ENCODE peak calls at places on chromosomes 4 and X, in six cellular contexts. One of them, this sample, is unnamed.

GRCh38 chr4:165580379-165580905 is 201.6 kb downstream of the CPE start:
- DNase-seq in HCT116: peak
- DNase-seq in PC-3: peak
- DNase-seq in psoas muscle: no peak
- DNase-seq in BE2C: no peak
- DNase-seq in endothelial cell: no peak
- DNase-seq in this sample: no peak

GRCh38 chr4:25552580-25553271 is 102.9 kb upstream of the SLC34A2 start:
- DNase-seq in HCT116: no peak
- DNase-seq in PC-3: peak
- DNase-seq in psoas muscle: no peak
- DNase-seq in BE2C: no peak
- DNase-seq in endothelial cell: no peak
- DNase-seq in this sample: no peak

GRCh38 chrX:142156567-142156966 is 48.5 kb downstream of the MAGEC2 start:
- DNase-seq in HCT116: no peak
- DNase-seq in PC-3: no peak
- DNase-seq in psoas muscle: no peak
- DNase-seq in BE2C: no peak
- DNase-seq in endothelial cell: no peak
- DNase-seq in this sample: peak

GRCh38 chr4:56531823-56532222 is 26.2 kb downstream of the ARL9 start:
- DNase-seq in HCT116: no peak
- DNase-seq in PC-3: no peak
- DNase-seq in psoas muscle: no peak
- DNase-seq in BE2C: no peak
- DNase-seq in endothelial cell: no peak
- DNase-seq in this sample: no peak

GRCh38 chr4:90580271-90580825 is 453.2 kb downstream of the CCSER1 start:
- DNase-seq in HCT116: no peak
- DNase-seq in PC-3: no peak
- DNase-seq in psoas muscle: no peak
- DNase-seq in BE2C: peak
- DNase-seq in endothelial cell: no peak
- DNase-seq in this sample: no peak

GRCh38 chr4:22670953-22671352 is 21.8 kb upstream of the GBA3 start:
- DNase-seq in HCT116: no peak
- DNase-seq in PC-3: no peak
- DNase-seq in psoas muscle: no peak
- DNase-seq in BE2C: no peak
- DNase-seq in endothelial cell: no peak
- DNase-seq in this sample: no peak

GRCh38 chr4:168710353-168710946 is 213.6 kb downstream of the PALLD start:
- DNase-seq in HCT116: peak
- DNase-seq in PC-3: peak
- DNase-seq in psoas muscle: no peak
- DNase-seq in BE2C: peak
- DNase-seq in endothelial cell: no peak
- DNase-seq in this sample: no peak

GRCh38 chr4:82988323-82988832 is 22.2 kb downstream of the LIN54 start:
- DNase-seq in HCT116: no peak
- DNase-seq in PC-3: peak
- DNase-seq in psoas muscle: no peak
- DNase-seq in BE2C: no peak
- DNase-seq in endothelial cell: no peak
- DNase-seq in this sample: no peak

GRCh38 chrX:71128166-71128833 is 9.9 kb downstream of the MED12 start:
- DNase-seq in HCT116: no peak
- DNase-seq in PC-3: no peak
- DNase-seq in psoas muscle: no peak
- DNase-seq in BE2C: no peak
- DNase-seq in endothelial cell: no peak
- DNase-seq in this sample: no peak

GRCh38 chrX:12971282-12972003 is 3.5 kb upstream of the TMSB4X start:
- DNase-seq in HCT116: no peak
- DNase-seq in PC-3: no peak
- DNase-seq in psoas muscle: no peak
- DNase-seq in BE2C: no peak
- DNase-seq in endothelial cell: no peak
- DNase-seq in this sample: no peak

DNA sequence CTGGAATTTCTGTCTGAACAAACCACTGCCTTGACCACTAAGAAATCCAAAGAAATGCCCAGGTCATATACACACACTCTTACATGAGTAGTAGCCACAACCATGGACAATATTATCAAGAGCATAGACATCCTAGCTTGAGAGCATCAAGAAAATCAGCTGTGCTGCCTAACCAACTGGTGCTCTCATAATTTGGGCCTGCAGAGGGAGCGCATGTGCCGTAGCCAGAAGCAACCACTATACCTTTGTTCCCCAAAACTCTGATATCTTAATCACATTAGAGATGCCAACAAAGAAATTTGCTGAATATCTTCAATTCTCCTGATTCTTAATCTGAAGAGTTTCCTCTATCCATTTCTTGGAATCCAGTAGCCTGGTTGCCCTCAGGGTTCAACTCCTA is 163.6 kb downstream of the ZNF674 start:
- DNase-seq in HCT116: peak
- DNase-seq in PC-3: peak
- DNase-seq in psoas muscle: no peak
- DNase-seq in BE2C: peak
- DNase-seq in endothelial cell: peak
- DNase-seq in this sample: peak
- TF ChIP-seq CTCF in HCT116: peak
- TF ChIP-seq CTCF in PC-3: peak
- TF ChIP-seq CTCF in psoas muscle: no peak
- TF ChIP-seq CTCF in BE2C: peak
- TF ChIP-seq CTCF in endothelial cell: no peak
- TF ChIP-seq CTCF in this sample: peak

DNA sequence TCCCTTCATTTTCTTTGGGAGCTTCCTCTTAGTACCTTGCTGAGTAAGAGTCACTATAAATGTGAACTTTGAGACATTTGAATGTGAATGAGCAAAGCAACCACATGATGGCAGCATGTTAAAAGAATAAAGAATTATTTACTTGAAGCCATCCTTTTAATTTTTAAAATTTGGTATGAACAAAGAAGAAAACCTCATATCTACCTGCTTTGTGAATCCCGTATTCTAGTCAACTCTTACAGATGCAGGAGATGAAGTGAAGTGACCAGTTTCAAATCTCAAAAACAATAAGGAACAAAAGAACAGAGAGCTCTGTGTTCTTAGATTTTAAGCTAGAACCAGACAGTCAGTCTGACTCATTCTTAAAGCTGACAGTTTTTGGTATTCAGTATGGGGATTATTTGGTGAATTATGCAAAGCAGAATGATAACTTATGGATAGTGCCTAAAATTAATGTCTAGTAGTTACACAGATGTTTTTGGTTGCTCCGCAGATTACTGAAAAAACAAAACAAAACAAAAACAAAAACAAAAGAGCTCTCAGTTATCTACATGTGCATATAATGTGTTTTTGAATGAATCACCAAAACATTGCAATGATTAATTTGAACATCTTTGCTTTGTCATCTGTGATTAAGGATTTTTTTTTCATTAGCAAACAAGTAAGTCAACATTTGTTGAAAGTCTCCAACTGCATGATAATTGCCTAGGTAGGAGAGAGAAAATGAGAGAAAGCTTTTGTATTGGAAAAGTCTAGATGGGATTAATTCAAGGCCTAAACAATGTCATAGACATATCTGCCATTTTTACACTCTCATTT is 48.2 kb upstream of the H2AZ1 start:
- DNase-seq in HCT116: peak
- DNase-seq in PC-3: peak
- DNase-seq in psoas muscle: no peak
- DNase-seq in BE2C: no peak
- DNase-seq in endothelial cell: no peak
- DNase-seq in this sample: no peak
- TF ChIP-seq CTCF in HCT116: peak
- TF ChIP-seq CTCF in PC-3: peak
- TF ChIP-seq CTCF in psoas muscle: peak
- TF ChIP-seq CTCF in BE2C: peak
- TF ChIP-seq CTCF in endothelial cell: no peak
- TF ChIP-seq CTCF in this sample: peak

DNA sequence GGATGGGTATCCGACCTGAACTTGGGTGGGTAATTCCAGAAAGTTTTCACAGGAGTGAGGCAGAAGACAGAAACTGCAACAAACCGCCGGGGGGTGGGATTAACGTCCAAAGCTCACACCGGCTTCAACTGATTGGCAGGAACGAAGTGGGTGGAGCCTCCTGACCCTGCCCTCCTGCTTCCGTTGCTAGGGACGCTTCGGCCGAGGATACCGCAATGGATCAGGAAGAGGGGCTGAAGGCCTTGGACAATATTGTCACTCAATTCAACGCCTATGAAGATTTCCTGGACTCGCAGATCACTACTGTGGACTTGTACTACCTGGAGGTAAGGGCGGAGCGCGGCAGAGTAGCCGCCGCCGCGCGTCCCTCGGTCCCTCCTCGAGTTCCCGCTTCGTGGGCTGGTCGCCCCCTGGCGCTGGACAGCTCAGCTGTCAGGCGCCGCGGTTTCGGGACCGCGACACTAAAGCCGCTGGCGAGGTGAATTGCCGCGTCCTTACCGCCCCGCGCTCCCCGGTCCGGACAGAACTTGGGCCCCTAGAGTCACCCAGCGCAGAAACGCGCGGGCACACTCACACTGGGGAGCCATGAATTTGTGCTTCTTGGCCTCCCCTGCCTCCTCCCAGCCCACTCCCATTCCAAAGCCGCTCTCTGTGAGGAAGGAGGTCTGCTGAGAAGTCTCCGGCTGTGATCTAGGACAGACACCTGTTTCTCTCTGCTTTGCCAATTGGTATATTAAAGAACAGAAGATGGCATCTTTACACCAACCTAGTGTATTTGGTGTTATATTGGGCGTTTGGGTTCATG is at the start of gene CFAP299:
- DNase-seq in HCT116: peak
- DNase-seq in PC-3: no peak
- DNase-seq in psoas muscle: peak
- DNase-seq in BE2C: peak
- DNase-seq in endothelial cell: peak
- DNase-seq in this sample: peak
- TF ChIP-seq CTCF in HCT116: peak
- TF ChIP-seq CTCF in PC-3: no peak
- TF ChIP-seq CTCF in psoas muscle: peak
- TF ChIP-seq CTCF in BE2C: peak
- TF ChIP-seq CTCF in endothelial cell: peak
- TF ChIP-seq CTCF in this sample: peak

DNA sequence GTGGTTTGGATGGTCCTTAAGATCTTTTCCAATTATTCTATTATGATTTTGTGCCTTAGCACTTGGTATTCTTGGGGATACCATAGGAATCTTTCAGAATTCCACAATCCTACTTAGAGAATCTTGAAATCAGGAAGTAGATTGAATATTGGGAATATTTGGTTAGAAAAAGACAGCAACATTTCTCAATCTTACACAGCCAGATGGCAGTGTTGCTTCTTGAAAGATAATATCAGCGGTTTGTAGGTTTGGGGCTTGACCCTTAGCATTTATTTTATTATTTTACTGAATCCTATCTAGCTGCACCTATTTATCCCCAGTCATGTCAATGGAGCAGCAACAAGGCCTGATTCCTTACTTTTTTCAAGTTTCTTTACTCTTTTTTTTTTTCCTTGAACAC is 28.6 kb downstream of the MAGEB1 start:
- DNase-seq in HCT116: peak
- DNase-seq in PC-3: peak
- DNase-seq in psoas muscle: no peak
- DNase-seq in BE2C: no peak
- DNase-seq in endothelial cell: no peak
- DNase-seq in this sample: no peak
- TF ChIP-seq CTCF in HCT116: no peak
- TF ChIP-seq CTCF in PC-3: peak
- TF ChIP-seq CTCF in psoas muscle: peak
- TF ChIP-seq CTCF in BE2C: no peak
- TF ChIP-seq CTCF in endothelial cell: no peak
- TF ChIP-seq CTCF in this sample: no peak

GRCh38 chr4:16505726-16506125 is 279.5 kb upstream of the TAPT1 start:
- DNase-seq in HCT116: no peak
- DNase-seq in PC-3: peak
- DNase-seq in psoas muscle: no peak
- DNase-seq in BE2C: peak
- DNase-seq in endothelial cell: peak
- DNase-seq in this sample: peak
- TF ChIP-seq CTCF in HCT116: peak
- TF ChIP-seq CTCF in PC-3: peak
- TF ChIP-seq CTCF in psoas muscle: no peak
- TF ChIP-seq CTCF in BE2C: peak
- TF ChIP-seq CTCF in endothelial cell: no peak
- TF ChIP-seq CTCF in this sample: peak

GRCh38 chr4:94430416-94430815 is 21.3 kb upstream of the PDLIM5 start:
- DNase-seq in HCT116: no peak
- DNase-seq in PC-3: no peak
- DNase-seq in psoas muscle: no peak
- DNase-seq in BE2C: no peak
- DNase-seq in endothelial cell: no peak
- DNase-seq in this sample: no peak
- TF ChIP-seq CTCF in HCT116: no peak
- TF ChIP-seq CTCF in PC-3: no peak
- TF ChIP-seq CTCF in psoas muscle: no peak
- TF ChIP-seq CTCF in BE2C: no peak
- TF ChIP-seq CTCF in endothelial cell: no peak
- TF ChIP-seq CTCF in this sample: no peak

GRCh38 chr4:123409301-123409700 is 12.7 kb downstream of the SPRY1 start:
- DNase-seq in HCT116: no peak
- DNase-seq in PC-3: no peak
- DNase-seq in psoas muscle: no peak
- DNase-seq in BE2C: no peak
- DNase-seq in endothelial cell: no peak
- DNase-seq in this sample: no peak
- TF ChIP-seq CTCF in HCT116: no peak
- TF ChIP-seq CTCF in PC-3: no peak
- TF ChIP-seq CTCF in psoas muscle: no peak
- TF ChIP-seq CTCF in BE2C: no peak
- TF ChIP-seq CTCF in endothelial cell: no peak
- TF ChIP-seq CTCF in this sample: no peak

DNA sequence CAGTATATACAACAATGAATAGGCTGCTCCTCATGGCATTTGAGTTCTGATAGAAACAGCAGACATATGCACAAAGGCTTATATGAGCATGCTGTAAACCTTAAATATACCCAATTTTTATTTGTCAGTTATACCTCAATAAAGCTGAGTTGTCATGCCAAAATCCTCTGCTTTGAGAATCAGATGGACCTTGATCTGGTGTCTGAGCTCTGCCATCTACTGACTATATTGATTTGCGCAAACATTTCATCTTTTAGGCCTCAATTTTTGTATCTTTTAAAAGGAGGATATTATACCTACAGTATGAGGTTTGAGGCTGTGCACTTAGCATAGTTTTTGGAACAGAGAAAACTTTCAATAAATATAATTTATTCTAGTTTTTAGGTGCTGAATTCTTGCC is 85.2 kb downstream of the PRRG1 start:
- DNase-seq in HCT116: no peak
- DNase-seq in PC-3: peak
- DNase-seq in psoas muscle: no peak
- DNase-seq in BE2C: no peak
- DNase-seq in endothelial cell: no peak
- DNase-seq in this sample: no peak
- TF ChIP-seq CTCF in HCT116: no peak
- TF ChIP-seq CTCF in PC-3: no peak
- TF ChIP-seq CTCF in psoas muscle: no peak
- TF ChIP-seq CTCF in BE2C: no peak
- TF ChIP-seq CTCF in endothelial cell: no peak
- TF ChIP-seq CTCF in this sample: no peak